ENCODE peak calls at places on chromosomes 11 and 22, in six cellular contexts. One of them, this sample, is unnamed.

GRCh38 chr22:36321797-36322601 is 65.8 kb downstream of the MYH9 start:
- DNase-seq in neural progenitor cell: no peak
- DNase-seq in PC-3: no peak
- DNase-seq in mammary epithelial cell: no peak
- DNase-seq in H9: no peak
- DNase-seq in OCI-LY7: no peak
- DNase-seq in this sample: no peak

GRCh38 chr11:95453616-95454118 is 222.7 kb upstream of the SESN3 start:
- DNase-seq in PC-3: peak; percentile 46
- DNase-seq in OCI-LY7: no peak
- DNase-seq in mammary epithelial cell: peak; percentile 91
- DNase-seq in neural progenitor cell: no peak
- DNase-seq in H9: no peak
- DNase-seq in this sample: peak; percentile 8

GRCh38 chr22:39954584-39955055 is 5.6 kb upstream of the TMA7B start:
- DNase-seq in mammary epithelial cell: peak; percentile 80
- DNase-seq in neural progenitor cell: no peak
- DNase-seq in H9: no peak
- DNase-seq in OCI-LY7: no peak
- DNase-seq in PC-3: peak; percentile 24
- DNase-seq in this sample: no peak

GRCh38 chr11:34564807-34565241 is 51.2 kb upstream of the ELF5 start:
- DNase-seq in mammary epithelial cell: no peak
- DNase-seq in OCI-LY7: no peak
- DNase-seq in H9: peak; percentile 57
- DNase-seq in PC-3: no peak
- DNase-seq in neural progenitor cell: no peak
- DNase-seq in this sample: no peak

GRCh38 chr11:55714982-55715888 is 53.2 kb downstream of the OR4C6 start:
- DNase-seq in H9: no peak
- DNase-seq in PC-3: peak; percentile 30
- DNase-seq in mammary epithelial cell: no peak
- DNase-seq in neural progenitor cell: no peak
- DNase-seq in OCI-LY7: peak; percentile 3
- DNase-seq in this sample: no peak

GRCh38 chr11:71483689-71484088 is 30.7 kb downstream of the NADSYN1 start:
- DNase-seq in mammary epithelial cell: no peak
- DNase-seq in neural progenitor cell: no peak
- DNase-seq in OCI-LY7: no peak
- DNase-seq in H9: no peak
- DNase-seq in PC-3: no peak
- DNase-seq in this sample: no peak

GRCh38 chr11:78567209-78567608 is 7.5 kb downstream of the NARS2 start:
- DNase-seq in H9: no peak
- DNase-seq in neural progenitor cell: no peak
- DNase-seq in OCI-LY7: peak; percentile 20
- DNase-seq in mammary epithelial cell: peak; percentile 45
- DNase-seq in PC-3: peak; percentile 79
- DNase-seq in this sample: no peak

GRCh38 chr11:27722945-27723344 is 22.7 kb upstream of the BDNF start:
- DNase-seq in mammary epithelial cell: no peak
- DNase-seq in neural progenitor cell: peak; percentile 55
- DNase-seq in H9: peak; percentile 68
- DNase-seq in OCI-LY7: no peak
- DNase-seq in PC-3: no peak
- DNase-seq in this sample: no peak

GRCh38 chr11:61071208-61071681 is 31.0 kb upstream of the CD5 start:
- DNase-seq in OCI-LY7: peak; percentile 72
- DNase-seq in neural progenitor cell: no peak
- DNase-seq in mammary epithelial cell: no peak
- DNase-seq in H9: no peak
- DNase-seq in PC-3: no peak
- DNase-seq in this sample: no peak

GRCh38 chr11:76637491-76638266 is 32.9 kb downstream of the LRRC32 start:
- DNase-seq in neural progenitor cell: no peak
- DNase-seq in OCI-LY7: peak; percentile 98
- DNase-seq in PC-3: no peak
- DNase-seq in H9: peak; percentile 14
- DNase-seq in mammary epithelial cell: no peak
- DNase-seq in this sample: no peak

GRCh38 chr11:64990222-64990918 is 6.4 kb downstream of the BATF2 start:
- DNase-seq in neural progenitor cell: no peak
- DNase-seq in PC-3: no peak
- DNase-seq in mammary epithelial cell: no peak
- DNase-seq in OCI-LY7: peak; percentile 74
- DNase-seq in H9: no peak
- DNase-seq in this sample: no peak
- H2AFZ ChIP-seq in neural progenitor cell: no peak overlapping the region
- H2AFZ ChIP-seq in PC-3: no peak overlapping the region
- H2AFZ ChIP-seq in mammary epithelial cell: peak overlapping the region; percentile 27
- H2AFZ ChIP-seq in OCI-LY7: peak overlapping the region; percentile 75
- H2AFZ ChIP-seq in H9: no peak overlapping the region
- H2AFZ ChIP-seq in this sample: no peak overlapping the region

GRCh38 chr22:25134028-25134427 is 65.6 kb upstream of the CRYBB3 start:
- DNase-seq in PC-3: peak; percentile 61
- DNase-seq in H9: no peak
- DNase-seq in mammary epithelial cell: peak; percentile 62
- DNase-seq in neural progenitor cell: no peak
- DNase-seq in OCI-LY7: no peak
- DNase-seq in this sample: peak; percentile 91

GRCh38 chr22:25134451-25134850 is 65.2 kb upstream of the CRYBB3 start:
- DNase-seq in H9: no peak
- DNase-seq in PC-3: no peak
- DNase-seq in OCI-LY7: no peak
- DNase-seq in neural progenitor cell: no peak
- DNase-seq in mammary epithelial cell: no peak
- DNase-seq in this sample: no peak

GRCh38 chr22:25127274-25127673 is 72.4 kb upstream of the CRYBB3 start:
- DNase-seq in neural progenitor cell: peak; percentile 19
- DNase-seq in OCI-LY7: no peak
- DNase-seq in H9: no peak
- DNase-seq in mammary epithelial cell: no peak
- DNase-seq in PC-3: no peak
- DNase-seq in this sample: no peak

GRCh38 chr22:25130462-25130861 is 69.2 kb upstream of the CRYBB3 start:
- DNase-seq in H9: no peak
- DNase-seq in neural progenitor cell: no peak
- DNase-seq in mammary epithelial cell: no peak
- DNase-seq in OCI-LY7: no peak
- DNase-seq in PC-3: no peak
- DNase-seq in this sample: no peak

GRCh38 chr22:25131198-25131887 is 68.3 kb upstream of the CRYBB3 start:
- DNase-seq in PC-3: no peak
- DNase-seq in H9: no peak
- DNase-seq in neural progenitor cell: no peak
- DNase-seq in mammary epithelial cell: no peak
- DNase-seq in OCI-LY7: no peak
- DNase-seq in this sample: no peak
- H3K4me1 ChIP-seq in PC-3: peaks cover 19% of the 10 kb centered on the region
- H3K4me1 ChIP-seq in H9: peaks cover 2% of the 10 kb centered on the region
- H3K4me1 ChIP-seq in neural progenitor cell: peaks cover 35% of the 10 kb centered on the region
- H3K4me1 ChIP-seq in mammary epithelial cell: peaks cover 11% of the 10 kb centered on the region
- H3K4me1 ChIP-seq in OCI-LY7: no peaks in the 10 kb centered on the region
- H3K4me1 ChIP-seq in this sample: peaks cover 22% of the 10 kb centered on the region

GRCh38 chr11:114192841-114193389 is 103.3 kb upstream of the NNMT start:
- DNase-seq in mammary epithelial cell: no peak
- DNase-seq in neural progenitor cell: peak; percentile 27
- DNase-seq in OCI-LY7: peak; percentile 38
- DNase-seq in PC-3: no peak
- DNase-seq in H9: no peak
- DNase-seq in this sample: no peak
- TF ChIP-seq CTCF in mammary epithelial cell: no peak
- TF ChIP-seq CTCF in neural progenitor cell: peak; percentile 16
- TF ChIP-seq CTCF in OCI-LY7: peak; percentile 67
- TF ChIP-seq CTCF in PC-3: no peak
- TF ChIP-seq CTCF in H9: no peak
- TF ChIP-seq CTCF in this sample: no peak

GRCh38 chr11:29120329-29120695 is 896.5 kb downstream of the KCNA4 start:
- DNase-seq in mammary epithelial cell: no peak
- DNase-seq in neural progenitor cell: no peak
- DNase-seq in OCI-LY7: no peak
- DNase-seq in H9: no peak
- DNase-seq in PC-3: no peak
- DNase-seq in this sample: no peak
- H2AFZ ChIP-seq in mammary epithelial cell: peak overlapping the region; percentile 13
- H2AFZ ChIP-seq in neural progenitor cell: no peak overlapping the region
- H2AFZ ChIP-seq in OCI-LY7: no peak overlapping the region
- H2AFZ ChIP-seq in H9: no peak overlapping the region
- H2AFZ ChIP-seq in PC-3: peak overlapping the region; percentile 77
- H2AFZ ChIP-seq in this sample: no peak overlapping the region

DNA sequence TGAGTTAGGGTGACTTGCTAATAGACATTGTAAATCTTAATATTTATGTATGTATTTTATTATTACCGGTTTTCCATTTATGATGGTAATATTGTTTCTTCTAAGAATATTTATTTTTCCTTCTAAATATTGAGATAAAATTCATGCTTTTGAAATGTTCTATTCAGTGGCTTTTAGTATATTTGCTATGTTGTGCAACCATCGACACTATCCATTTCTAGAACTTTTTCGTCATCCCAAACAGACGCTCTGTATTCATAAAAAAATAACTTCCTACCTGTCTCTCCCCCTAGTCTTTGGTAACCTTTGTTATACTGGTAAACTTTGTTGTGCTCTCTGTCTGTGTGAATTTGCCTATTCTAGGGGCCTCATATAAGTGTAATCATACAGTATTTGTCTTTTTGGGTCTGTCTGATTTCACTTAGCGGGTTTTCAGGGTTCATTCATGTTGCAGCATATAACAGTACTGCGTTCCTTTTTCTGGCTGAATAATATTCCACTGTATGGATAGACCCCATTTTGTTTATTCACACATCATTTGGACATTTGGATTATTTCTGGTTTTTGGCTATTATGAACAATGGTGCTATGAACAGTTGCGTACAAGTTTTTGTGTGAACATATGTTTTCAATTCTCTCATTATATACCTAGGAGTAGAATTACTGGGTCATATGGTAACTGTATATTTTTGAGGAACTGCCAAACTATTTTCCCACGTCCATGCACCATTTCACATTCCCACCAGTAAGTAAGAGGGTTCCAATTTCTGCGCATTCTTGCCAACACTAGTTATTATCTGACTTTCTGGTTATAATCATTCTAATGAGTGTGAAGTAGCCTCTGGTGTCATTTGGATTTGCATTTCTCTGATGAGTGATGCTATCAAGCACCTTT is 15.9 kb downstream of the NEAT1 start:
- DNase-seq in neural progenitor cell: no peak
- DNase-seq in mammary epithelial cell: no peak
- DNase-seq in H9: no peak
- DNase-seq in OCI-LY7: no peak
- DNase-seq in PC-3: no peak
- DNase-seq in this sample: no peak
- H3K4me1 ChIP-seq in neural progenitor cell: no peaks in the 10 kb centered on the region
- H3K4me1 ChIP-seq in mammary epithelial cell: peaks cover 17% of the 10 kb centered on the region
- H3K4me1 ChIP-seq in H9: no peaks in the 10 kb centered on the region
- H3K4me1 ChIP-seq in OCI-LY7: peaks cover 85% of the 10 kb centered on the region
- H3K4me1 ChIP-seq in PC-3: no peaks in the 10 kb centered on the region
- H3K4me1 ChIP-seq in this sample: peaks cover 50% of the 10 kb centered on the region

GRCh38 chr22:27796118-27796517 is 5.4 kb downstream of the MN1 start:
- DNase-seq in OCI-LY7: no peak
- DNase-seq in PC-3: no peak
- DNase-seq in neural progenitor cell: no peak
- DNase-seq in mammary epithelial cell: no peak
- DNase-seq in H9: no peak
- DNase-seq in this sample: no peak

GRCh38 chr22:27798526-27799333 is 2.8 kb downstream of the MN1 start:
- DNase-seq in neural progenitor cell: peak; percentile 67
- DNase-seq in H9: peak; percentile 57
- DNase-seq in mammary epithelial cell: no peak
- DNase-seq in PC-3: no peak
- DNase-seq in OCI-LY7: no peak
- DNase-seq in this sample: no peak

GRCh38 chr22:27796829-27797792 is 4.4 kb downstream of the MN1 start:
- DNase-seq in OCI-LY7: no peak
- DNase-seq in neural progenitor cell: no peak
- DNase-seq in H9: peak; percentile 58
- DNase-seq in mammary epithelial cell: no peak
- DNase-seq in PC-3: no peak
- DNase-seq in this sample: no peak

GRCh38 chr22:27799334-27800249 is 2.0 kb downstream of the MN1 start:
- DNase-seq in neural progenitor cell: peak; percentile 60
- DNase-seq in PC-3: peak; percentile 22
- DNase-seq in H9: peak; percentile 47
- DNase-seq in mammary epithelial cell: no peak
- DNase-seq in OCI-LY7: no peak
- DNase-seq in this sample: peak; percentile 30

GRCh38 chr22:27797793-27798525 is 3.6 kb downstream of the MN1 start:
- DNase-seq in PC-3: no peak
- DNase-seq in H9: peak; percentile 61
- DNase-seq in OCI-LY7: no peak
- DNase-seq in neural progenitor cell: peak; percentile 57
- DNase-seq in mammary epithelial cell: no peak
- DNase-seq in this sample: no peak
- TF ChIP-seq CTCF in PC-3: no peak
- TF ChIP-seq CTCF in H9: no peak
- TF ChIP-seq CTCF in OCI-LY7: no peak
- TF ChIP-seq CTCF in neural progenitor cell: no peak
- TF ChIP-seq CTCF in mammary epithelial cell: no peak
- TF ChIP-seq CTCF in this sample: no peak

DNA sequence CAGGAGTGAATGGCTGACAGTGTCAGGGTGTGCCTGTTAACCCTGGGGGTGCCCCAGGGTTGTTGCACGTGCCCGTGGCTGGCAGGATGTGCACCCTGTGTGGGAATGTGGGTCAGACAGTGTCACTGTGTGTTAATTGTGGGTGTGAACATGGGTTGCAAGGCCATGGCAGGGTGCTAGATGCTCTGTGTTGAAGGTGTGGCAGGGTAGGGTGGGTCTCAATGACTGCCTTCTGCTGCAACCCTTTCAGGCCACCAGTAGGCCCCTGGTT is 8.3 kb downstream of the RIN1 start:
- DNase-seq in H9: no peak
- DNase-seq in PC-3: no peak
- DNase-seq in OCI-LY7: no peak
- DNase-seq in neural progenitor cell: no peak
- DNase-seq in mammary epithelial cell: peak; percentile 27
- DNase-seq in this sample: no peak
- H2AFZ ChIP-seq in H9: no peak overlapping the region
- H2AFZ ChIP-seq in PC-3: no peak overlapping the region
- H2AFZ ChIP-seq in OCI-LY7: peak overlapping the region; percentile 96
- H2AFZ ChIP-seq in neural progenitor cell: no peak overlapping the region
- H2AFZ ChIP-seq in mammary epithelial cell: no peak overlapping the region
- H2AFZ ChIP-seq in this sample: no peak overlapping the region

DNA sequence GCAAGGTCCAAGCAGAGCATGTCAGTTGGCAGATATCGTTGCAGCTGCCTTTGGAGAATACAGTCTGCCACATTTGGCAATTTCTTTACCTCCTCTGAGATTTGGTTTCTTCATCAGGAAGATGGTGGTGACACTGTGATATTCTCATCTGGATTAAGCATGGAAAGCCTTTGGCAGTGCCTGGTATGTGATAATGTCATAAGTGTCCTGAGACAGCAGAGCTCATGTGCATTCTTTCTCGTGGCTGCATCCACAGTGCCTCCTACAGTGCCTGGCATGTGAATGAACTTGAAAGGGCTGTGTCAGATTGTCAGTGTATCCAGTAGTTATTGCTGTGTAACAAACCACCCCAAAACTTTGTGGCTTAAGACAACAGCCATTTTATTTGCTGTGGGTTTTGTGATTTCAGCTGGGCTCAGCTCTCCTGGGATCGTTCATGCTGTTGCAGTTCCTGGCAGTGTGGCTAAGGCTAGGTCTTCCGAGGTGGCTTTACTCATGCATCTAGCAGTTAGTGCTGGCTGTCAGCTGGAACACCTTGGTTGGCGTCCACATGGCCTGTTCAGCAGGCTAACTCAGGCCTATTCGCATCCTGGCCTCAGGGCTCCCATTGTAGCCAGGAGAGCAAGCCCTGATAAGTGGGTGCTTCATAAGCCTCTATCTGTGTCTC is 35.7 kb upstream of the MICAL2 start:
- DNase-seq in PC-3: no peak
- DNase-seq in OCI-LY7: no peak
- DNase-seq in mammary epithelial cell: no peak
- DNase-seq in neural progenitor cell: no peak
- DNase-seq in H9: no peak
- DNase-seq in this sample: no peak
- H3K4me1 ChIP-seq in PC-3: peaks cover 32% of the 10 kb centered on the region
- H3K4me1 ChIP-seq in OCI-LY7: no peaks in the 10 kb centered on the region
- H3K4me1 ChIP-seq in mammary epithelial cell: peaks cover 36% of the 10 kb centered on the region
- H3K4me1 ChIP-seq in neural progenitor cell: no peaks in the 10 kb centered on the region
- H3K4me1 ChIP-seq in H9: no peaks in the 10 kb centered on the region
- H3K4me1 ChIP-seq in this sample: peaks cover 19% of the 10 kb centered on the region

This sample was measured in PC-9.